ENCODE peak calls at places on chromosomes 3 and 15, in five cellular contexts. X, H, W, I and D are unnamed samples. For H3K4me1, the result is how much of the 10 kb centered on the place peaks cover.

GRCh38 chr3:123372789-123373534 is 75.9 kb downstream of the ADCY5 start:
- DNase-seq in X (no peak), I (no peak), W (no peak), H (no peak), D (peak)

GRCh38 chr3:152292367-152292766 is 23.6 kb downstream of the MBNL1 start:
- DNase-seq in X (no peak), I (no peak), W (no peak), H (no peak), D (no peak)

GRCh38 chr3:71189480-71189879 is 394.0 kb downstream of the FOXP1 start:
- DNase-seq in W (no peak), X (no peak), H (no peak), I (no peak), D (no peak)

GRCh38 chr3:46504780-46505179 is 7.0 kb downstream of the RTP3 start:
- DNase-seq in I (no peak), X (no peak), H (no peak), W (no peak), D (no peak)

GRCh38 chr3:111594205-111594604 is 941 bp downstream of the ZBED2 start:
- DNase-seq in X (no peak), W (no peak), I (no peak), H (no peak), D (no peak)

GRCh38 chr3:138681463-138682215 is 73.1 kb downstream of the FAIM start:
- DNase-seq in X (no peak), I (no peak), W (no peak), H (no peak), D (no peak)

GRCh38 chr15:71252036-71252898 is 137.0 kb downstream of the THSD4 start:
- DNase-seq in X (no peak), W (no peak), I (peak), H (no peak), D (no peak)

GRCh38 chr15:67839358-67839928 is 402 bp downstream of the RNU6-1 start:
- DNase-seq in W (no peak), I (peak), H (no peak), X (peak), D (peak)

GRCh38 chr3:141894524-141895176 is 18.2 kb downstream of the ATP1B3 start:
- DNase-seq in H (no peak), W (no peak), I (no peak), X (peak), D (no peak)

GRCh38 chr15:32861741-32862140 is 143.9 kb downstream of the GREM1 start:
- DNase-seq in H (peak), W (no peak), I (no peak), X (no peak), D (no peak)

GRCh38 chr15:55873024-55873745 is 120.2 kb downstream of the NEDD4 start:
- DNase-seq in X (no peak), H (no peak), W (no peak), I (no peak), D (no peak)

GRCh38 chr15:71713191-71713798 is 97.1 kb upstream of the NR2E3 start:
- DNase-seq in W (no peak), I (no peak), H (no peak), X (no peak), D (no peak)

GRCh38 chr15:98728811-98729160 is 80.4 kb downstream of the IGF1R start:
- DNase-seq in W (no peak), I (no peak), X (no peak), H (no peak), D (no peak)
- H3K4me1 ChIP-seq in W (half or more), I (half or more), X (half or more), H (under half), D (under half)

GRCh38 chr3:186700267-186700666 is 16.9 kb upstream of the KNG1 start:
- DNase-seq in H (no peak), X (no peak), W (no peak), I (no peak), D (no peak)
- TF ChIP-seq EP300 in H (no peak), X (no peak), W (no peak), I (no peak), D (no peak)

GRCh38 chr3:124833710-124834332 is 53.3 kb downstream of the ITGB5 start:
- DNase-seq in X (peak), W (no peak), H (no peak), I (no peak), D (no peak)
- TF ChIP-seq CTCF in X (no peak), W (no peak), H (no peak), I (no peak), D (no peak)

GRCh38 chr15:74386496-74387140 is 19.2 kb upstream of the CYP11A1 start:
- DNase-seq in H (no peak), X (no peak), W (no peak), I (no peak), D (no peak)
- H3K4me1 ChIP-seq in H (under half), X (half or more), W (under half), I (under half), D (under half)

DNA sequence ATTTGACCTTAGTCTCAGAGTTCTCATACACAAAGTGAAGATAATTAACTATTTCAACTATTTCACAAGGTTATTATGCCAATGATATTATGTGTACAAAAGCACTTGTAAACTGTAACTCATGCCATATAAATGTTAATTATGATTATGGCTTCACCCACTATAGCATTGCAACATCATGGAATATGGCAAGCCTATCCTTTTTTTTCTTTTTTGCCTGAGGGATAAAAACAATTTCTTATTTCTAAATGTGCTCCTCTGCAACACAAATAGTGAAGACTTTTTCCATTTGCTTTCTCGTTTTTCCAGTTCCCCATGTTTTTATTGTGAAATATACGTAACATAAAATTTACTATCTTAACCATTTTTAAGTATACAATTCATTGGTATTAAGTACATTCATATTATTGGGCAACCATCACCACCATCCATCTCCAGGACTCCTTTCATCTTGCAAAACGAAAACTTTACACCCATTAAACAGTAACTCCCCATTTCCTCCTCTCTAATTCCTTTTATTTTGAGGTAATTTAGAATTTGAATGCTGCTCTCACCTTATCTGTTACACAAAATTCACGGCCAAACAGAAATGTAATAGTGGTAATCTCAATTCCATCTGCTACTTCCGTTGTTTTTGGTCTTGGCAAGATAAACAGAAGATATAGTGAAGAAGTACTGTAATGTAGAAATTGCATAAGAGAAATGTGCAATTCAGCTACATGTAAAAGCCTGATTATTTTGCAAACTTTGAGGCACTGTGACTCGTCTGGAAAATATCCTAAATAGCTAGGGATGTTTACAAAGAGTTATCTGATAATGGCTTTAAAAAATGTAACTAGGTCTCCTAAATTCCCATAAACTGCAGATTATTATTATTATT is 46.2 kb downstream of the NANOGP8 start:
- DNase-seq in I (no peak), H (no peak), W (no peak), X (no peak), D (no peak)
- TF ChIP-seq EP300 in I (no peak), H (no peak), W (no peak), X (no peak), D (no peak)

DNA sequence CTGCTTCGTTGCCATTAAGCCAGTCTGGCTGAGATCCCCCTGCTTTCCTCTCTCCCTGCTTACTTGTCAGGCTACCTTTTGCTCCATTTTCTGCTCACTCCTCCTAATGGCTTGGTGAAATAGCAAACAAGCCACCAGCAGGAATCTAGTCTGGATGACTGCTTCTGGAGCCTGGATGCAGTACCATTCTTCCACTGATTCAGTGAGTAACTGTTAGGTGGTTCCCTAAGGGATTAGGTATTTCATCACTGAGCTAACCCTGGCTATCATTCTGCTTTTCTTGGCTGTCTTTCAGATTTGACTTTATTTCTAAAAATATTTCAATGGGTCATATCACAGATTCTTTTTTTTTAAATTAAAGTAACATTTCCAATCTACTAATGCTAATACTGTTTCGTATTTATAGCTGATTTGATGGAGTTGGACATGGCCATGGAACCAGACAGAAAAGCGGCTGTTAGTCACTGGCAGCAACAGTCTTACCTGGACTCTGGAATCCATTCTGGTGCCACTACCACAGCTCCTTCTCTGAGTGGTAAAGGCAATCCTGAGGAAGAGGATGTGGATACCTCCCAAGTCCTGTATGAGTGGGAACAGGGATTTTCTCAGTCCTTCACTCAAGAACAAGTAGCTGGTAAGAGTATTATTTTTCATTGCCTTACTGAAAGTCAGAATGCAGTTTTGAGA is 25.0 kb downstream of the CTNNB1 start:
- DNase-seq in I (no peak), X (no peak), W (no peak), H (no peak), D (no peak)
- TF ChIP-seq CTCF in I (no peak), X (no peak), W (no peak), H (no peak), D (no peak)

DNA sequence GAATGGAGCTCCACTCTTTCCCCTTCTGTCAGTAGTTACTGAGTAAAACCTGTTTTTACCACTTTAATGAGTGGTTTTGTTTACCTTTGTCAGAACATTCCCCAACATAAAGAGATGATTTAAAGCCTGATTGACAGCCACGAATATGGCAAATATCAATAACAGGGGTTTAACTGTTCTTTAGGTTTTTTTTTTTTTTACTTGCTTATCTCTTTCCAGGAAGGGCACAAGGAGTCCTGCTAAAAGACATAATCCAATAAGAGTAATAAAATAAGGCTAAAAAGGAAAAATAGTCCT is 11.5 kb upstream of the UBE2Q2 start:
- DNase-seq in X (no peak), H (no peak), W (no peak), I (no peak), D (no peak)
- H3K4me1 ChIP-seq in X (under half), H (under half), W (under half), I (under half), D (under half)